ENCODE peak calls at places on chromosomes 4 and X, in five cellular contexts. One of them, this sample, is unnamed.

GRCh38 chr4:110137819-110138218 is 60.6 kb downstream of the ELOVL6 start:
- DNase-seq in bronchial epithelial cell: no peak
- DNase-seq in left lung: no peak
- DNase-seq in fibroblast of pulmonary artery: no peak
- DNase-seq in thoracic aorta: no peak
- DNase-seq in this sample: no peak

GRCh38 chrX:47313056-47313455 is 57.3 kb upstream of the ZNF157 start:
- DNase-seq in bronchial epithelial cell: no peak
- DNase-seq in left lung: no peak
- DNase-seq in fibroblast of pulmonary artery: no peak
- DNase-seq in thoracic aorta: no peak
- DNase-seq in this sample: no peak

GRCh38 chr4:77092832-77093800 is 17.3 kb upstream of the CCNI start:
- DNase-seq in bronchial epithelial cell: peak
- DNase-seq in left lung: no peak
- DNase-seq in fibroblast of pulmonary artery: peak
- DNase-seq in thoracic aorta: no peak
- DNase-seq in this sample: no peak

GRCh38 chr4:16226816-16227461 is 668 bp upstream of the TAPT1 start:
- DNase-seq in bronchial epithelial cell: no peak
- DNase-seq in left lung: peak
- DNase-seq in fibroblast of pulmonary artery: no peak
- DNase-seq in thoracic aorta: no peak
- DNase-seq in this sample: peak

GRCh38 chr4:41108481-41108880 is 105.9 kb downstream of the APBB2 start:
- DNase-seq in bronchial epithelial cell: no peak
- DNase-seq in left lung: no peak
- DNase-seq in fibroblast of pulmonary artery: no peak
- DNase-seq in thoracic aorta: no peak
- DNase-seq in this sample: no peak

GRCh38 chrX:55028040-55028439 is 2.7 kb downstream of the ALAS2 start:
- DNase-seq in bronchial epithelial cell: no peak
- DNase-seq in left lung: no peak
- DNase-seq in fibroblast of pulmonary artery: no peak
- DNase-seq in thoracic aorta: no peak
- DNase-seq in this sample: no peak

GRCh38 chr4:124155239-124155638 is 557.3 kb downstream of the ANKRD50 start:
- DNase-seq in bronchial epithelial cell: no peak
- DNase-seq in left lung: no peak
- DNase-seq in fibroblast of pulmonary artery: no peak
- DNase-seq in thoracic aorta: no peak
- DNase-seq in this sample: no peak

GRCh38 chr4:104826171-104826570 is 320.5 kb upstream of the TET2 start:
- DNase-seq in bronchial epithelial cell: peak
- DNase-seq in left lung: no peak
- DNase-seq in fibroblast of pulmonary artery: no peak
- DNase-seq in thoracic aorta: no peak
- DNase-seq in this sample: no peak

GRCh38 chrX:110082156-110082555 is 79.2 kb downstream of the TMEM164 start:
- DNase-seq in bronchial epithelial cell: peak
- DNase-seq in left lung: no peak
- DNase-seq in fibroblast of pulmonary artery: peak
- DNase-seq in thoracic aorta: no peak
- DNase-seq in this sample: no peak

GRCh38 chrX:153499876-153500275 is 5.1 kb downstream of the BGN start:
- DNase-seq in bronchial epithelial cell: no peak
- DNase-seq in left lung: no peak
- DNase-seq in fibroblast of pulmonary artery: no peak
- DNase-seq in thoracic aorta: no peak
- DNase-seq in this sample: no peak

GRCh38 chr4:48093949-48094550 is 40.0 kb downstream of the TXK start:
- DNase-seq in bronchial epithelial cell: peak
- DNase-seq in left lung: no peak
- DNase-seq in fibroblast of pulmonary artery: peak
- DNase-seq in thoracic aorta: no peak
- DNase-seq in this sample: no peak

GRCh38 chr4:140408974-140409373 is 18.5 kb downstream of the CLGN start:
- DNase-seq in bronchial epithelial cell: no peak
- DNase-seq in left lung: no peak
- DNase-seq in fibroblast of pulmonary artery: no peak
- DNase-seq in thoracic aorta: no peak
- DNase-seq in this sample: no peak

GRCh38 chr4:83626245-83626843 is 90.4 kb downstream of the GPAT3 start:
- DNase-seq in bronchial epithelial cell: no peak
- DNase-seq in left lung: no peak
- DNase-seq in fibroblast of pulmonary artery: no peak
- DNase-seq in thoracic aorta: no peak
- DNase-seq in this sample: no peak

GRCh38 chr4:153790962-153791551 is 2.2 kb upstream of the SFRP2 start:
- DNase-seq in bronchial epithelial cell: no peak
- DNase-seq in left lung: no peak
- DNase-seq in fibroblast of pulmonary artery: peak
- DNase-seq in thoracic aorta: no peak
- DNase-seq in this sample: no peak

GRCh38 chr4:113153529-113154101 is 104.2 kb downstream of the ANK2 start:
- DNase-seq in bronchial epithelial cell: peak
- DNase-seq in left lung: no peak
- DNase-seq in fibroblast of pulmonary artery: peak
- DNase-seq in thoracic aorta: no peak
- DNase-seq in this sample: no peak

GRCh38 chrX:107571296-107571998 is 56.9 kb upstream of the PRPS1 start:
- DNase-seq in bronchial epithelial cell: peak
- DNase-seq in left lung: peak
- DNase-seq in fibroblast of pulmonary artery: peak
- DNase-seq in thoracic aorta: no peak
- DNase-seq in this sample: no peak

GRCh38 chr4:41471126-41471665 is 66.8 kb upstream of the LIMCH1 start:
- DNase-seq in bronchial epithelial cell: no peak
- DNase-seq in left lung: no peak
- DNase-seq in fibroblast of pulmonary artery: no peak
- DNase-seq in thoracic aorta: no peak
- DNase-seq in this sample: no peak

GRCh38 chr4:33160126-33160525 is 2440.0 kb downstream of the PCDH7 start:
- DNase-seq in bronchial epithelial cell: peak
- DNase-seq in left lung: no peak
- DNase-seq in fibroblast of pulmonary artery: peak
- DNase-seq in thoracic aorta: no peak
- DNase-seq in this sample: no peak
- TF ChIP-seq CTCF in bronchial epithelial cell: peak
- TF ChIP-seq CTCF in left lung: peak
- TF ChIP-seq CTCF in fibroblast of pulmonary artery: peak
- TF ChIP-seq CTCF in thoracic aorta: no peak
- TF ChIP-seq CTCF in this sample: no peak

GRCh38 chr4:13248621-13249298 is 235.4 kb downstream of the RAB28 start:
- DNase-seq in bronchial epithelial cell: no peak
- DNase-seq in left lung: no peak
- DNase-seq in fibroblast of pulmonary artery: peak
- DNase-seq in thoracic aorta: no peak
- DNase-seq in this sample: no peak
- TF ChIP-seq CTCF in bronchial epithelial cell: no peak
- TF ChIP-seq CTCF in left lung: no peak
- TF ChIP-seq CTCF in fibroblast of pulmonary artery: peak
- TF ChIP-seq CTCF in thoracic aorta: no peak
- TF ChIP-seq CTCF in this sample: no peak

GRCh38 chrX:81280148-81280547 is 78.2 kb downstream of the SH3BGRL start:
- DNase-seq in bronchial epithelial cell: no peak
- DNase-seq in left lung: no peak
- DNase-seq in fibroblast of pulmonary artery: no peak
- DNase-seq in thoracic aorta: no peak
- DNase-seq in this sample: no peak
- TF ChIP-seq CTCF in bronchial epithelial cell: no peak
- TF ChIP-seq CTCF in left lung: no peak
- TF ChIP-seq CTCF in fibroblast of pulmonary artery: peak
- TF ChIP-seq CTCF in thoracic aorta: no peak
- TF ChIP-seq CTCF in this sample: no peak

GRCh38 chrX:37662181-37662580 is 23.4 kb upstream of the XK start:
- DNase-seq in bronchial epithelial cell: no peak
- DNase-seq in left lung: no peak
- DNase-seq in fibroblast of pulmonary artery: no peak
- DNase-seq in thoracic aorta: no peak
- DNase-seq in this sample: no peak
- TF ChIP-seq CTCF in bronchial epithelial cell: no peak
- TF ChIP-seq CTCF in left lung: no peak
- TF ChIP-seq CTCF in fibroblast of pulmonary artery: no peak
- TF ChIP-seq CTCF in thoracic aorta: no peak
- TF ChIP-seq CTCF in this sample: no peak